ENCODE peak calls at places on chromosomes 3 and 15, in six cellular contexts. R is NCI-H748 treated with DMSO at 0.1 percent for 48 hours; H is BE2C; W is nephron progenitor cell; T is RCC 7860; F is activated CD4-positive, alpha-beta T cell treated with anti-CD3 and anti-CD28 coated beads, Interleukin-2, amount 10 ng/mL, durations not matched to agents 7 days and 5 days. Z is an unnamed sample.

GRCh38 chr15:58065011-58065444 is 483 bp downstream of the ALDH1A2 start:
- DNase-seq in H (peak; percentile 9), W (peak; percentile 57), T (no peak), F (no peak), R (no peak), Z (no peak)

GRCh38 chr3:188320757-188321156 is 166.8 kb downstream of the LPP start:
- DNase-seq in H (no peak), F (no peak), W (no peak), T (peak; percentile 85), R (no peak), Z (no peak)

GRCh38 chr15:88652456-88653199 is 13.8 kb downstream of the ISG20 start:
- DNase-seq in T (no peak), R (no peak), F (peak; percentile 7), W (no peak), H (no peak), Z (no peak)

GRCh38 chr15:79433610-79434009 is 1.5 kb downstream of the MINAR1 start:
- DNase-seq in F (no peak), T (no peak), H (peak; percentile 28), W (peak; percentile 29), R (peak; percentile 7), Z (no peak)

GRCh38 chr3:112042842-112043280 is 8.3 kb downstream of the TMPRSS7 start:
- DNase-seq in T (no peak), R (peak; percentile 99), W (no peak), H (no peak), F (no peak), Z (no peak)

GRCh38 chr15:95410757-95411156 is 919.7 kb upstream of the NR2F2 start:
- DNase-seq in F (no peak), R (no peak), W (no peak), T (no peak), H (no peak), Z (no peak)

GRCh38 chr15:78000089-78000926 is 77.2 kb downstream of the TBC1D2B start:
- DNase-seq in R (no peak), W (peak; percentile 91), H (peak; percentile 91), F (peak; percentile 86), T (no peak), Z (peak; percentile 85)

GRCh38 chr3:41450416-41451231 is 251.3 kb downstream of the CTNNB1 start:
- DNase-seq in F (no peak), T (no peak), H (no peak), R (no peak), W (no peak), Z (no peak)

GRCh38 chr3:66495633-66496032 is 5.2 kb downstream of the LRIG1 start:
- DNase-seq in F (no peak), H (no peak), W (no peak), R (no peak), T (no peak), Z (no peak)

GRCh38 chr3:183560607-183561006 is 5.1 kb upstream of the KLHL6 start:
- DNase-seq in T (no peak), F (peak; percentile 54), H (no peak), R (no peak), W (no peak), Z (no peak)

GRCh38 chr3:77179762-77180161 is 139.9 kb downstream of the ROBO2 start:
- DNase-seq in F (no peak), T (no peak), W (no peak), R (no peak), H (peak; percentile 32), Z (no peak)

GRCh38 chr3:65448120-65448519 is 590.6 kb downstream of the MAGI1 start:
- DNase-seq in H (no peak), W (no peak), R (peak; percentile 37), T (no peak), F (no peak), Z (no peak)

GRCh38 chr3:164737174-164737573 is 341.1 kb downstream of the SI start:
- DNase-seq in R (no peak), T (no peak), F (no peak), W (no peak), H (no peak), Z (no peak)

GRCh38 chr3:15903164-15903563 is 105.4 kb upstream of the ANKRD28 start:
- DNase-seq in H (no peak), F (no peak), T (no peak), W (no peak), R (no peak), Z (no peak)

GRCh38 chr3:191775451-191776233 is 314.7 kb downstream of the PYDC2 start:
- DNase-seq in H (no peak), W (no peak), F (no peak), T (peak; percentile 75), R (no peak), Z (no peak)

GRCh38 chr3:11764931-11765363 is 81.7 kb downstream of the TAMM41 start:
- DNase-seq in W (no peak), F (peak; percentile 40), T (peak; percentile 76), R (no peak), H (no peak), Z (no peak)

GRCh38 chr3:58544546-58544945 is 7.6 kb upstream of the ACOX2 start:
- DNase-seq in W (no peak), H (no peak), R (no peak), T (no peak), F (no peak), Z (no peak)

GRCh38 chr3:169501080-169501479 is 162.4 kb downstream of the MECOM start:
- DNase-seq in R (no peak), W (no peak), F (no peak), H (no peak), T (no peak), Z (no peak)

GRCh38 chr15:88234711-88235110 is 21.8 kb downstream of the NTRK3 start:
- DNase-seq in H (no peak), T (no peak), R (no peak), F (no peak), W (no peak), Z (no peak)

GRCh38 chr3:112357888-112358287 is 24.9 kb downstream of the CD200 start:
- DNase-seq in R (no peak), F (no peak), H (no peak), W (no peak), T (no peak), Z (no peak)

GRCh38 chr3:9098716-9099675 is 135.7 kb upstream of the RAD18 start:
- DNase-seq in R (peak; percentile 69), T (no peak), W (no peak), H (peak; percentile 20), F (no peak), Z (no peak)

GRCh38 chr3:118628704-118629341 is 405.8 kb downstream of the IGSF11 start:
- DNase-seq in F (peak; percentile 29), T (peak; percentile 39), R (peak; percentile 47), W (peak; percentile 79), H (peak; percentile 87), Z (peak; percentile 16)

GRCh38 chr3:43742935-43743334 is 52.2 kb downstream of the ABHD5 start:
- DNase-seq in T (no peak), H (no peak), F (no peak), R (no peak), W (no peak), Z (no peak)

GRCh38 chr3:59809750-59810444 is 760.1 kb upstream of the CFAP20DC start:
- DNase-seq in H (peak; percentile 20), R (no peak), T (no peak), W (no peak), F (no peak), Z (peak; percentile 8)

GRCh38 chr15:63351170-63351569 is 30.5 kb downstream of the CA12 start:
- DNase-seq in R (no peak), F (no peak), H (no peak), T (no peak), W (no peak), Z (no peak)

GRCh38 chr15:27449041-27449440 is 478.1 kb downstream of the GABRG3 start:
- DNase-seq in F (no peak), W (no peak), R (no peak), T (no peak), H (no peak), Z (no peak)

Z was measured in GM12891.